ENCODE peak calls at places on chromosomes 3 and 15, in ten cellular contexts. N is NCI-H1092, U is glutamatergic neuron, A is H1, L is astrocyte of the spinal cord, R is MV-4-11, T is B cell, Q is GM13976, C is stromal cell of bone marrow, V is T-helper 1 cell. W is an unnamed sample.

GRCh38 chr3:35638640-35639250 is 580 bp upstream of the ARPP21 start:
- DNase-seq in N (no peak), U (no peak), A (peak), L (no peak), R (no peak), T (no peak), Q (no peak), C (no peak), V (no peak), W (no peak)

GRCh38 chr15:99421172-99421656 is 144.6 kb upstream of the MEF2A start:
- DNase-seq in N (no peak), U (no peak), A (peak), L (no peak), R (no peak), T (no peak), Q (no peak), C (no peak), V (peak), W (no peak)

GRCh38 chr3:126554560-126555525 is 3.9 kb downstream of the C3orf22 start:
- DNase-seq in N (no peak), U (peak), A (peak), L (no peak), R (no peak), T (no peak), Q (peak), C (no peak), V (no peak), W (no peak)

GRCh38 chr3:57078366-57079220 is 18.1 kb downstream of the SPATA12 start:
- DNase-seq in N (no peak), U (peak), A (peak), L (peak), R (peak), T (peak), Q (peak), C (peak), V (no peak), W (peak)

GRCh38 chr3:48301814-48302194 is 31.7 kb downstream of the SPINK8 start:
- DNase-seq in N (peak), U (no peak), A (no peak), L (no peak), R (no peak), T (no peak), Q (no peak), C (no peak), V (no peak), W (peak)

GRCh38 chr3:89955141-89955540 is 847.7 kb downstream of the EPHA3 start:
- DNase-seq in N (no peak), U (no peak), A (no peak), L (peak), R (no peak), T (no peak), Q (no peak), C (no peak), V (no peak), W (no peak)

GRCh38 chr15:98444067-98444600 is 204.2 kb upstream of the IGF1R start:
- DNase-seq in N (no peak), U (no peak), A (no peak), L (no peak), R (no peak), T (no peak), Q (no peak), C (no peak), V (no peak), W (no peak)

GRCh38 chr3:59185586-59186381 is 136.0 kb upstream of the CFAP20DC start:
- DNase-seq in N (no peak), U (no peak), A (no peak), L (peak), R (no peak), T (no peak), Q (no peak), C (no peak), V (no peak), W (no peak)

GRCh38 chr3:139564290-139564861 is 24.8 kb upstream of the RBP1 start:
- DNase-seq in N (no peak), U (peak), A (no peak), L (no peak), R (peak), T (no peak), Q (no peak), C (no peak), V (no peak), W (no peak)

GRCh38 chr15:86178845-86179244 is 99.2 kb downstream of the AGBL1 start:
- DNase-seq in N (no peak), U (peak), A (no peak), L (no peak), R (no peak), T (no peak), Q (no peak), C (no peak), V (no peak), W (no peak)

GRCh38 chr3:179438836-179439235 is 12.4 kb downstream of the GNB4 start:
- DNase-seq in N (no peak), U (no peak), A (no peak), L (no peak), R (peak), T (peak), Q (no peak), C (no peak), V (no peak), W (no peak)

GRCh38 chr3:197906850-197907187 is 43.2 kb upstream of the RPL35A start:
- DNase-seq in N (no peak), U (no peak), A (no peak), L (no peak), R (no peak), T (no peak), Q (no peak), C (no peak), V (no peak), W (no peak)

W was measured in GM12891.